ENCODE peak calls at places on chromosomes 6 and 20, in seven cellular contexts. T is right cardiac atrium, D is retinal pigment epithelial cell, H is GM23248, V is colonic mucosa, E is endodermal cell, U is dorsolateral prefrontal cortex. N is an unnamed sample.

GRCh38 chr6:142846883-142847287 is 98.1 kb downstream of the HIVEP2 start:
- DNase-seq in U (no peak), V (no peak), D (peak), H (peak), T (no peak), E (peak), N (peak)

GRCh38 chr6:107832146-107833056 is 8.3 kb upstream of the SCML4 start:
- DNase-seq in T (no peak), E (no peak), D (no peak), U (no peak), H (no peak), V (no peak), N (no peak)

GRCh38 chr20:59518881-59519706 is 85.2 kb upstream of the PHACTR3 start:
- DNase-seq in H (peak), E (peak), V (peak), U (no peak), T (no peak), D (no peak), N (peak)

GRCh38 chr6:170590725-170591124 is 6.3 kb upstream of the PDCD2 start:
- DNase-seq in V (no peak), U (no peak), H (no peak), E (no peak), D (no peak), T (no peak), N (no peak)

GRCh38 chr20:59006167-59006863 is 739 bp downstream of the CTSZ start:
- DNase-seq in H (peak), E (peak), D (no peak), T (peak), V (peak), U (peak), N (peak)

GRCh38 chr20:32621071-32621913 is 36.2 kb upstream of the NOL4L start:
- DNase-seq in U (no peak), T (no peak), E (peak), D (no peak), H (no peak), V (no peak), N (no peak)

GRCh38 chr6:80527552-80528052 is 421.1 kb downstream of the BCKDHB start:
- DNase-seq in E (no peak), H (no peak), U (no peak), T (no peak), V (no peak), D (no peak), N (peak)

GRCh38 chr6:129709909-129710721 is at the start of gene ARHGAP18:
- DNase-seq in T (peak), H (peak), D (peak), E (peak), U (peak), V (peak), N (peak)

GRCh38 chr6:63368347-63368746 is 48.6 kb upstream of the LGSN start:
- DNase-seq in V (no peak), E (no peak), U (no peak), T (no peak), H (no peak), D (no peak), N (no peak)

GRCh38 chr6:43798688-43799444 is 28.9 kb downstream of the VEGFA start:
- DNase-seq in T (no peak), U (no peak), H (peak), V (peak), D (peak), E (no peak), N (peak)

GRCh38 chr20:62816879-62817873 is at the start of gene COL9A3:
- DNase-seq in E (peak), U (peak), T (no peak), V (no peak), D (no peak), H (peak), N (no peak)

GRCh38 chr20:12961725-12962124 is 47.0 kb upstream of the SPTLC3 start:
- DNase-seq in T (no peak), H (no peak), V (no peak), U (no peak), D (no peak), E (no peak), N (no peak)

GRCh38 chr6:165849539-165850430 is 186.7 kb upstream of the PDE10A start:
- DNase-seq in D (no peak), T (peak), V (no peak), H (peak), U (no peak), E (peak), N (no peak)

GRCh38 chr6:165847407-165848098 is 184.5 kb upstream of the PDE10A start:
- DNase-seq in D (no peak), U (no peak), E (peak), T (peak), V (peak), H (no peak), N (no peak)

GRCh38 chr6:165848099-165848461 is 185.0 kb upstream of the PDE10A start:
- DNase-seq in H (no peak), V (no peak), U (no peak), E (peak), D (no peak), T (no peak), N (no peak)

GRCh38 chr6:165852676-165853075 is 189.6 kb upstream of the PDE10A start:
- DNase-seq in H (no peak), U (no peak), T (no peak), V (no peak), D (no peak), E (no peak), N (no peak)

GRCh38 chr6:165850434-165851019 is 187.5 kb upstream of the PDE10A start:
- DNase-seq in T (peak), H (peak), E (peak), U (peak), V (peak), D (peak), N (peak)
- H3K4me3 ChIP-seq in T (no peak), H (peak), E (no peak), U (peak), V (no peak), D (no peak), N (no peak)

GRCh38 chr6:158803733-158804143 is 15.4 kb downstream of the EZR start:
- DNase-seq in E (peak), H (no peak), D (no peak), V (no peak), U (no peak), T (no peak), N (peak)
- H3K4me3 ChIP-seq in E (no peak), H (no peak), D (no peak), V (no peak), U (no peak), T (no peak), N (no peak)

DNA sequence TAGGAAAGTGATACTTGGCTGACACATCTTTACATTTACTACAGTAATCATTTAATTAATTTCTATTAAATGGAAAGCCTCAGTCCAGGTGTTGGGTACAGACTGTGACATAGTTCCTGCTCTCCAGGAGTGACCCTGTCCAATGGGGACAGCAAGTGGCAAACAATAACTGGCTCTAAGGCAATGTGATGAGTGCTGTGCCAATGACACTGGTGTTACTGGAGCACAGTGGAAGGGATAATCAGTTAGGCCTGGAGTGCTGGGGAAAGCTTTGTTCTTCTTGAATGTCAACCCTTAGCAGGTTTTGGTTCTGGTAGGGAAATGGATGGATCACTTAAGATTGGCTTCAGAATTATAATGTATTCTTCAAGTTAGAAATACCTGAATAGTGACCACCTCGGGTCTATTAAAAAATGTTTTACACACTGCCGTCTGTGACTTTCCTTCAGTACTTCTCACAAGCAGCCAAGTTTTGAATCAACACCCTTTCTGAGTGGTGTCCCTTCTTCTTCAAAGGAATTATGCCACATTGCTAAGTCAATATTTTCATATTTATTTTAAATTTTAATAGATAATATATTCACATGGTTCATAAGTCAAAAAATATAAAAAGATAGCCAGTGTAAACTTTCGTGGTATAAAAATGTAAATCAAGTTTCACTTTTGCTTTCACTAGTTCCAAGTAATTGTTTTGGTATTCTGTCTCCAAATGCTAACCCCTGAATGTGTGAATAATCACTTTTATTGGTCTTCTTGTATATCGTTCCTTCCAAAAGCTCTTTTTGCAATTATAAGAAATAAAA is 9.6 kb downstream of the CMTR1 start:
- DNase-seq in T (no peak), V (no peak), H (peak), U (no peak), D (no peak), E (no peak), N (no peak)
- H3K4me3 ChIP-seq in T (peak), V (peak), H (peak), U (no peak), D (no peak), E (no peak), N (no peak)

GRCh38 chr6:94487371-94487770 is 1068.0 kb upstream of the EPHA7 start:
- DNase-seq in E (no peak), V (no peak), H (no peak), U (no peak), T (no peak), D (no peak), N (peak)
- H3K4me3 ChIP-seq in E (no peak), V (no peak), H (no peak), U (no peak), T (no peak), D (no peak), N (no peak)

DNA sequence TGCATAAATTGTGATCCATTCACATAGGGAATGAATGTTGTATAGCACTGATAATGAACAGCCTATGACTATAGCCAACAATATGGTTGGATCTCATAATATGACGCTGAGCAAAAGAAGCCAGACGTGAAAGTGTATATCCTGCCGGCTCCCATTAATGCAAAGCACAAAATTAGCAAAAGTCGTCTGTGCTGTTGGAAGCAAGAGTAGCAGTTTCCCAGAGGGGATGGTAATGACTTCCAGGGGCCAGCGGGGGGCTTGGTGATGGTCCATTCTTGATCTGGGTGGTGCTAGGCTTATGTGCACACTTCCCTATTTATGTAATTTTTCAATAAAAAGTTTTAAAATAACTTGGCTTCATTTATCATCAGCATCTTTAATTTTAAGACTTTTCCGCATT is 1.0 kb upstream of the TAGAP start:
- DNase-seq in E (no peak), H (no peak), D (no peak), V (no peak), U (no peak), T (no peak), N (no peak)
- H3K4me3 ChIP-seq in E (no peak), H (no peak), D (no peak), V (no peak), U (no peak), T (no peak), N (no peak)

DNA sequence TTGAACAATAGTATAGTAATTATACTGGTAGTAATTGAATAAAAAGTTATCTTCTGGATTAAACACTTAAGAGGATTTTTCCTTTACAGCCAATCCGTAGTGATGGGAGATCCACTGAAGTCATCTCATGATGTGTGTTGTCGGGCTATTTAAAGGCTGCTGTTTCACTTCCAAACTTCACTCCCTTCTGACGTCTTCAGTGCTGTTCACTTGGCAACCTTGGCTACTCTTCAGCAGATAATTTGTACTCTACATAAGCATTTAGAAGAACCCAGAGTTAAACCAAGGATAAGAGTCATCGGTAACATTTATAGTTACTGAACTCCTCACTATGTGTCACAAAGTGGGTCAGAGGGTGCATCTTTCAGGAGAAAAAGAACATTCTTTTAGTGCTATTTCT is 179.1 kb upstream of the EYA4 start:
- DNase-seq in H (peak), V (no peak), E (no peak), D (no peak), U (no peak), T (no peak), N (no peak)
- H3K4me3 ChIP-seq in H (peak), V (no peak), E (no peak), D (no peak), U (no peak), T (no peak), N (no peak)

DNA sequence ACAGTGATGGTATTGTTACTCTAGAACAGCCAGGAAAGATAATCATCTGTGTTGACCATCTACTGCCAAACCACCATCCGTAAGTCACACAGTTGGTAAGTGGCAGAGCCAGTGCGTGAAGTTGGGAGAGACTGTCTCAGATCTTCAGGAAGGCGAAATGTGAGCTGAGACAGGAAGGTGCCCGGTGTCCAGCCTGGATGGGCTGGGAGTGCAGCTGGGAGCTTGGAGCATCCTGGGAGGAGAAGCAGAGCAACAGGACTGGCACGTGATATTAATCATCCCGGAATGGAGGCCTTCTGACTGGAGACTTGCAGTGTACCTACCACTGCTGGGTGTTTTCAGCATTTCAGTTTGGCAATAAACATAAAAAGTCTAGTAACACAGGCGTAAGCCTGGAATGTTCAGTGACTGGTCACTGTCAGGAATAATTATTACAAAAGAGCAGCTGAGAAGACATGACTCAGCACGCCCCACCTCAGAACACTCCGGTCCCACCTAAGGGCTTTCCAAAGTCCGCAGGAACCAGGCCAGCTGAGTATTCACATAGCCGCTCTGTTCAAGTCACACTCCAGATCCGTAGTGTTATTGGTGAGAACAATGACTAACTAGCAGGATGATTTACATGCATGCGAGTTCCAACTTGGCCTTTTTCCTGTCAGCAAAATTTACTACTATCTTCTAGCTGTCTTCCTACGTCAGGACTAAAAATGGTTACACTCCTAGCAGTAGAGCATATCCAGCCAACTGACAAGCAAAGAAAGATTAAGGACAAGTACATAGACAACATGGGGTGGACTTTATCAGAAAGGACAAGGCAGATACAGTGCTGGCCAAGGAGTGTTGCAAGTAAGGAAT is 45.1 kb upstream of the PNRC1 start:
- DNase-seq in D (peak), T (peak), E (no peak), U (no peak), H (peak), V (peak), N (peak)
- H3K4me3 ChIP-seq in D (no peak), T (no peak), E (no peak), U (no peak), H (peak), V (no peak), N (peak)

GRCh38 chr20:53609501-53610445 is 16.1 kb upstream of the ZNF217 start:
- DNase-seq in D (no peak), E (peak), U (no peak), T (peak), V (peak), H (peak), N (no peak)
- H3K4me3 ChIP-seq in D (no peak), E (peak), U (no peak), T (no peak), V (no peak), H (peak), N (no peak)

GRCh38 chr6:89007209-89008001 is 44.0 kb upstream of the RNGTT start:
- DNase-seq in U (no peak), D (peak), V (no peak), T (no peak), E (no peak), H (no peak), N (no peak)
- H3K4me3 ChIP-seq in U (no peak), D (no peak), V (no peak), T (no peak), E (no peak), H (no peak), N (no peak)